ENCODE peak calls at places on chromosomes 5 and 9, in five cellular contexts. J is foreskin fibroblast, U is endothelial cell, L is GM13977, D is coronary artery. V is an unnamed sample.
A peak's percentile ranks its signal among the peaks of the same experiment; 100 is the strongest.

GRCh38 chr5:170813231-170813630 is 29.7 kb downstream of the GABRP start:
- DNase-seq in J (no peak), U (no peak), L (no peak), D (no peak), V (no peak)

GRCh38 chr9:89748020-89748670 is 143.3 kb downstream of the GADD45G start:
- DNase-seq in J (no peak), U (no peak), L (no peak), D (no peak), V (no peak)

GRCh38 chr9:117136461-117136860 is 278.4 kb downstream of the ASTN2 start:
- DNase-seq in J (no peak), U (no peak), L (no peak), D (no peak), V (no peak)

GRCh38 chr9:122379340-122379739 is 8.5 kb downstream of the PTGS1 start:
- DNase-seq in J (peak; percentile 59), U (no peak), L (no peak), D (no peak), V (no peak)

GRCh38 chr5:1123418-1124147 is 11.7 kb upstream of the SLC12A7 start:
- DNase-seq in J (no peak), U (no peak), L (no peak), D (no peak), V (no peak)

GRCh38 chr5:10140195-10140973 is 109.3 kb downstream of the ATPSCKMT start:
- DNase-seq in J (peak; percentile 33), U (peak; percentile 26), L (no peak), D (no peak), V (no peak)

GRCh38 chr9:127801955-127802575 is 617 bp upstream of the FPGS start:
- DNase-seq in J (peak; percentile 46), U (no peak), L (no peak), D (no peak), V (no peak)

GRCh38 chr9:128215491-128216404 is 12.6 kb downstream of the DNM1 start:
- DNase-seq in J (peak; percentile 58), U (no peak), L (no peak), D (no peak), V (no peak)

GRCh38 chr5:56802235-56802634 is 13.1 kb upstream of the MAP3K1 start:
- DNase-seq in J (no peak), U (no peak), L (no peak), D (no peak), V (peak; percentile 66)

GRCh38 chr9:86921141-86921868 is 26.0 kb downstream of the GAS1 start:
- DNase-seq in J (no peak), U (no peak), L (no peak), D (no peak), V (no peak)

GRCh38 chr5:72625369-72625768 is 118.2 kb upstream of the ZNF366 start:
- DNase-seq in J (no peak), U (no peak), L (no peak), D (no peak), V (no peak)

GRCh38 chr9:35746583-35746982 is 2.4 kb downstream of the GBA2 start:
- DNase-seq in J (peak; percentile 40), U (no peak), L (no peak), D (no peak), V (no peak)

GRCh38 chr9:35754264-35754663 is at the start of gene MSMP:
- DNase-seq in J (no peak), U (no peak), L (no peak), D (no peak), V (no peak)

GRCh38 chr5:151574597-151574996 is 16.5 kb downstream of the FAT2 start:
- DNase-seq in J (no peak), U (no peak), L (no peak), D (no peak), V (no peak)

GRCh38 chr5:172659909-172660628 is 19.0 kb downstream of the NEURL1B start:
- DNase-seq in J (peak; percentile 92), U (no peak), L (no peak), D (peak; percentile 94), V (peak; percentile 90)

GRCh38 chr5:35436441-35437057 is 181.1 kb upstream of the SPEF2 start:
- DNase-seq in J (peak; percentile 28), U (peak; percentile 39), L (peak; percentile 26), D (no peak), V (no peak)

GRCh38 chr5:174204914-174205313 is 159.4 kb downstream of the NSG2 start:
- DNase-seq in J (no peak), U (no peak), L (no peak), D (peak; percentile 41), V (no peak)

GRCh38 chr5:179497636-179498365 is 52.6 kb upstream of the RUFY1 start:
- DNase-seq in J (no peak), U (no peak), L (no peak), D (no peak), V (peak; percentile 33)

GRCh38 chr9:17862081-17862480 is 283.2 kb downstream of the SH3GL2 start:
- DNase-seq in J (no peak), U (no peak), L (no peak), D (no peak), V (no peak)

GRCh38 chr9:133371261-133371711 is 4.6 kb downstream of the SURF4 start:
- DNase-seq in J (no peak), U (no peak), L (no peak), D (no peak), V (no peak)

GRCh38 chr5:142204219-142204618 is 95.6 kb downstream of the NDFIP1 start:
- DNase-seq in J (no peak), U (no peak), L (no peak), D (no peak), V (no peak)

GRCh38 chr5:106543330-106543729 is 1127.4 kb downstream of the EFNA5 start:
- DNase-seq in J (no peak), U (no peak), L (no peak), D (no peak), V (no peak)

GRCh38 chr5:172351240-172351778 is 67.7 kb upstream of the UBTD2 start:
- DNase-seq in J (no peak), U (no peak), L (no peak), D (no peak), V (no peak)

GRCh38 chr5:72600401-72600981 is 93.3 kb upstream of the ZNF366 start:
- DNase-seq in J (peak; percentile 97), U (no peak), L (no peak), D (no peak), V (no peak)

GRCh38 chr9:121774715-121775613 is 123.5 kb downstream of the DAB2IP start:
- DNase-seq in J (no peak), U (no peak), L (no peak), D (no peak), V (no peak)

GRCh38 chr5:14187660-14188059 is 44.5 kb downstream of the TRIO start:
- DNase-seq in J (no peak), U (no peak), L (no peak), D (no peak), V (no peak)
- TF ChIP-seq CTCF in J (no peak), U (no peak), L (no peak), D (no peak), V (no peak)

GRCh38 chr9:137294684-137295312 is 7.3 kb downstream of the NRARP start:
- DNase-seq in J (peak; percentile 66), U (peak; percentile 36), L (peak; percentile 75), D (no peak), V (peak; percentile 41)
- TF ChIP-seq CTCF in J (peak; percentile 31), U (no peak), L (peak; percentile 48), D (no peak), V (no peak)

GRCh38 chr5:68253612-68254341 is 38.2 kb downstream of the PIK3R1 start:
- DNase-seq in J (peak; percentile 83), U (no peak), L (no peak), D (no peak), V (no peak)

GRCh38 chr5:68251804-68252648 is 36.5 kb downstream of the PIK3R1 start:
- DNase-seq in J (peak; percentile 86), U (no peak), L (no peak), D (no peak), V (no peak)

GRCh38 chr5:68250662-68251298 is 35.2 kb downstream of the PIK3R1 start:
- DNase-seq in J (peak; percentile 43), U (no peak), L (no peak), D (no peak), V (no peak)

GRCh38 chr5:68251386-68251785 is 35.8 kb downstream of the PIK3R1 start:
- DNase-seq in J (peak; percentile 62), U (no peak), L (no peak), D (no peak), V (no peak)

GRCh38 chr5:68252678-68253520 is 37.3 kb downstream of the PIK3R1 start:
- DNase-seq in J (peak; percentile 88), U (peak; percentile 58), L (peak; percentile 67), D (no peak), V (peak; percentile 67)
- TF ChIP-seq CTCF in J (peak; percentile 72), U (peak; percentile 59), L (peak; percentile 80), D (peak; percentile 57), V (peak; percentile 59)

GRCh38 chr5:58496488-58496887 is 5.3 kb downstream of the GAPT start:
- DNase-seq in J (no peak), U (no peak), L (no peak), D (no peak), V (no peak)
- TF ChIP-seq CTCF in J (peak; percentile 3), U (peak; percentile 64), L (peak; percentile 35), D (no peak), V (peak; percentile 39)

DNA sequence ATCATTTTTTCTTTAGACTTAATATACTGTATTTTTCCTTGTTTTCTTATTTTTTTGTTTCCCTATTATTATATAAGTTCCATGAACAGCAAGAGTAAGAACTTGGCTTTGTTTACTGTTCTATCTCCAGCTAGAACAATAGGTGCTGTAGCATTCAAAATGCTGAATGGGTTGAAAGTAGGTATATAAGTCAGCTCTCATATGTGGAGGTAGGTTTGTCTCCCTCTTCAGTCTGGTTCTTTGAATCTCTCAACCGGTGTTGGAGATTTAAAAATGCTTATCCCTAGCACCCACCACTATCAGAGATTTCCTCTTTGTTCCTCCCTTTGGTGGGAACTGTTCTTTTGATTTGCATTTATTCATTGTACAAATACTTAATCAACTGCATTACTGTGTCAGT is 87.5 kb upstream of the FSD1L start:
- DNase-seq in J (peak; percentile 6), U (no peak), L (no peak), D (no peak), V (no peak)
- TF ChIP-seq CTCF in J (no peak), U (no peak), L (peak; percentile 10), D (no peak), V (no peak)